ENCODE peak calls at places on chromosomes 4 and X, in nine cellular contexts. L is effector CD4-positive, alpha-beta T cell; Q is NCI-H1105 treated with DMSO at 0.1 percent for 48 hours; W is iPS-NIHi11; G is NCI-H460; H is AG08395; Z is T-helper 9 cell; Y is kidney epithelial cell; X is brain pericyte. B is an unnamed sample.

GRCh38 chrX:140764401-140764919 is 54.9 kb downstream of the LINC00632 start:
- DNase-seq in Z (no peak), X (no peak), Y (no peak), Q (peak; percentile 11), G (peak; percentile 47), W (peak; percentile 29), H (peak; percentile 61), L (no peak), B (no peak)

GRCh38 chrX:123860983-123861382 is 1.1 kb downstream of the XIAP start:
- DNase-seq in Z (no peak), W (no peak), H (no peak), Q (peak; percentile 7), L (no peak), G (peak; percentile 33), X (no peak), Y (no peak), B (no peak)

GRCh38 chrX:45830343-45830742 is 629.7 kb upstream of the DIPK2B start:
- DNase-seq in Q (no peak), W (no peak), Z (no peak), Y (no peak), H (no peak), X (no peak), G (no peak), L (no peak), B (no peak)

GRCh38 chr4:139909036-139909435 is 243.4 kb downstream of the MGST2 start:
- DNase-seq in Y (no peak), H (no peak), Q (no peak), L (no peak), G (no peak), Z (no peak), W (no peak), X (no peak), B (no peak)

GRCh38 chrX:5051831-5052491 is 1176.7 kb downstream of the NLGN4X start:
- DNase-seq in W (no peak), H (no peak), G (peak; percentile 1), Y (peak; percentile 71), L (no peak), X (no peak), Q (no peak), Z (no peak), B (peak; percentile 82)

GRCh38 chrX:48824066-48824465 is 2.2 kb upstream of the ERAS start:
- DNase-seq in Z (no peak), H (no peak), L (no peak), X (no peak), Q (no peak), W (no peak), Y (no peak), G (no peak), B (no peak)

GRCh38 chr4:76420901-76421581 is at the start of gene CCDC158:
- DNase-seq in X (no peak), G (no peak), Y (no peak), H (peak; percentile 45), Q (no peak), L (no peak), Z (no peak), W (peak; percentile 47), B (no peak)

GRCh38 chr4:8696369-8697127 is 104.0 kb downstream of the CPZ start:
- DNase-seq in Q (no peak), H (no peak), G (no peak), Z (no peak), W (no peak), L (no peak), X (no peak), Y (no peak), B (no peak)

GRCh38 chrX:24647257-24648058 is at the start of gene PCYT1B:
- DNase-seq in Q (peak; percentile 90), W (peak; percentile 78), G (peak; percentile 67), H (peak; percentile 56), Y (peak; percentile 4), Z (peak; percentile 33), L (peak; percentile 43), X (peak; percentile 17), B (no peak)

GRCh38 chr4:109723110-109723509 is 6.8 kb downstream of the PLA2G12A start:
- DNase-seq in G (no peak), Z (no peak), X (no peak), Y (no peak), L (no peak), H (no peak), Q (no peak), W (no peak), B (no peak)